ENCODE peak calls at places on chromosomes 3 and 15, in six cellular contexts. X, C, L, R, Z and T are unnamed samples.

GRCh38 chr3:142876417-142876816 is 12.5 kb downstream of the PCOLCE2 start:
- DNase-seq in X (no peak), C (no peak), L (no peak), R (no peak), Z (no peak), T (no peak)

GRCh38 chr3:29156071-29156715 is 124.7 kb upstream of the RBMS3 start:
- DNase-seq in X (peak; percentile 85), C (no peak), L (peak; percentile 27), R (no peak), Z (no peak), T (peak; percentile 19)

GRCh38 chr3:154972951-154973350 is 107.2 kb upstream of the MME start:
- DNase-seq in X (peak; percentile 25), C (no peak), L (peak; percentile 80), R (no peak), Z (no peak), T (peak; percentile 80)

GRCh38 chr3:181363231-181363630 is 348.5 kb upstream of the SOX2 start:
- DNase-seq in X (no peak), C (no peak), L (no peak), R (no peak), Z (no peak), T (no peak)

GRCh38 chr3:174424656-174425055 is 434.5 kb upstream of the NAALADL2 start:
- DNase-seq in X (no peak), C (no peak), L (no peak), R (no peak), Z (no peak), T (no peak)

GRCh38 chr3:120506828-120507774 is 56.3 kb upstream of the FSTL1 start:
- DNase-seq in X (peak; percentile 59), C (no peak), L (peak; percentile 61), R (peak; percentile 2), Z (no peak), T (peak; percentile 66)

GRCh38 chr3:12966847-12967750 is 106.1 kb downstream of the IQSEC1 start:
- DNase-seq in X (no peak), C (no peak), L (peak; percentile 15), R (no peak), Z (no peak), T (peak; percentile 22)

GRCh38 chr3:120855665-120856437 is 52.2 kb upstream of the STXBP5L start:
- DNase-seq in X (peak; percentile 86), C (no peak), L (peak; percentile 64), R (no peak), Z (no peak), T (peak; percentile 91)

GRCh38 chr15:40105517-40106202 is 3.0 kb downstream of the BMF start:
- DNase-seq in X (no peak), C (peak; percentile 60), L (no peak), R (no peak), Z (no peak), T (no peak)

GRCh38 chr3:11568503-11569155 is 75.1 kb downstream of the VGLL4 start:
- DNase-seq in X (peak; percentile 97), C (no peak), L (peak; percentile 95), R (no peak), Z (no peak), T (peak; percentile 92)

GRCh38 chr15:99149366-99149765 is 44.5 kb downstream of the SYNM start:
- DNase-seq in X (no peak), C (no peak), L (no peak), R (no peak), Z (no peak), T (no peak)

GRCh38 chr15:101045835-101046691 is 126.9 kb downstream of the LRRK1 start:
- DNase-seq in X (no peak), C (peak; percentile 25), L (no peak), R (no peak), Z (peak; percentile 13), T (no peak)

GRCh38 chr3:28989646-28990089 is 291.2 kb upstream of the RBMS3 start:
- DNase-seq in X (no peak), C (no peak), L (peak; percentile 28), R (no peak), Z (no peak), T (no peak)

GRCh38 chr3:179196098-179196497 is 47.9 kb downstream of the PIK3CA start:
- DNase-seq in X (peak; percentile 85), C (no peak), L (peak; percentile 89), R (peak; percentile 72), Z (peak; percentile 39), T (peak; percentile 70)

GRCh38 chr3:177035678-177036077 is 161.6 kb downstream of the TBL1XR1 start:
- DNase-seq in X (no peak), C (no peak), L (no peak), R (no peak), Z (no peak), T (no peak)

GRCh38 chr15:78149805-78150751 is 916 bp downstream of the IDH3A start:
- DNase-seq in X (no peak), C (no peak), L (peak; percentile 21), R (no peak), Z (no peak), T (peak; percentile 13)

GRCh38 chr15:86336051-86336788 is 256.5 kb downstream of the AGBL1 start:
- DNase-seq in X (peak; percentile 11), C (no peak), L (peak; percentile 80), R (no peak), Z (no peak), T (no peak)

GRCh38 chr3:106276755-106277612 is 408.2 kb upstream of the CBLB start:
- DNase-seq in X (peak; percentile 27), C (no peak), L (no peak), R (no peak), Z (no peak), T (no peak)

GRCh38 chr3:194163697-194164096 is 27.7 kb downstream of the HES1 start:
- DNase-seq in X (no peak), C (no peak), L (no peak), R (no peak), Z (no peak), T (no peak)

GRCh38 chr3:178203152-178203551 is 333.1 kb upstream of the KCNMB2 start:
- DNase-seq in X (peak; percentile 75), C (no peak), L (no peak), R (no peak), Z (no peak), T (peak; percentile 21)

GRCh38 chr15:67409175-67409574 is 111.8 kb upstream of the C15orf61 start:
- DNase-seq in X (no peak), C (no peak), L (peak; percentile 14), R (no peak), Z (no peak), T (no peak)

GRCh38 chr3:37812497-37812896 is 49.2 kb upstream of the CTDSPL start:
- DNase-seq in X (no peak), C (no peak), L (peak; percentile 50), R (no peak), Z (no peak), T (peak; percentile 32)

GRCh38 chr3:4043867-4044575 is 244.8 kb downstream of the LRRN1 start:
- DNase-seq in X (peak; percentile 38), C (no peak), L (no peak), R (no peak), Z (no peak), T (no peak)

GRCh38 chr15:92879949-92880725 is 20.0 kb upstream of the CHD2 start:
- DNase-seq in X (no peak), C (peak; percentile 62), L (no peak), R (peak; percentile 61), Z (peak; percentile 59), T (no peak)

GRCh38 chr3:37571269-37571668 is 290.4 kb upstream of the CTDSPL start:
- DNase-seq in X (no peak), C (no peak), L (peak; percentile 1), R (no peak), Z (no peak), T (peak; percentile 19)

GRCh38 chr15:62392411-62392810 is 227.3 kb upstream of the C2CD4B start:
- DNase-seq in X (peak; percentile 29), C (peak; percentile 59), L (peak; percentile 30), R (no peak), Z (peak; percentile 25), T (no peak)

GRCh38 chr3:100891033-100891432 is 102.2 kb downstream of the ABI3BP start:
- DNase-seq in X (peak; percentile 73), C (no peak), L (peak; percentile 65), R (no peak), Z (no peak), T (peak; percentile 77)

GRCh38 chr3:14358426-14359211 is 43.8 kb upstream of the SLC6A6 start:
- DNase-seq in X (no peak), C (no peak), L (peak; percentile 42), R (no peak), Z (no peak), T (peak; percentile 51)